ENCODE peak calls at places on chromosome 2, in five cellular contexts. One of them, this sample, is unnamed.

GRCh38 chr2:9498210-9498609 is 23.9 kb downstream of the IAH1 start:
- DNase-seq in right lobe of liver: no peak
- DNase-seq in OCI-LY7: no peak
- DNase-seq in HFFc6: peak; percentile 41
- DNase-seq in natural killer cell: no peak
- DNase-seq in this sample: no peak

GRCh38 chr2:148813603-148814065 is 61.4 kb upstream of the KIF5C start:
- DNase-seq in right lobe of liver: no peak
- DNase-seq in OCI-LY7: peak; percentile 52
- DNase-seq in HFFc6: no peak
- DNase-seq in natural killer cell: no peak
- DNase-seq in this sample: no peak

GRCh38 chr2:12819098-12819465 is 102.3 kb downstream of the TRIB2 start:
- DNase-seq in right lobe of liver: no peak
- DNase-seq in OCI-LY7: no peak
- DNase-seq in HFFc6: peak; percentile 97
- DNase-seq in natural killer cell: no peak
- DNase-seq in this sample: no peak

GRCh38 chr2:69916151-69916550 is 1.2 kb downstream of the MXD1 start:
- DNase-seq in right lobe of liver: no peak
- DNase-seq in OCI-LY7: no peak
- DNase-seq in HFFc6: no peak
- DNase-seq in natural killer cell: no peak
- DNase-seq in this sample: no peak

GRCh38 chr2:219252084-219252483 is 959 bp upstream of the TUBA4B start:
- DNase-seq in right lobe of liver: no peak
- DNase-seq in OCI-LY7: peak; percentile 27
- DNase-seq in HFFc6: no peak
- DNase-seq in natural killer cell: no peak
- DNase-seq in this sample: no peak

GRCh38 chr2:19843992-19844515 is 57.7 kb downstream of the TTC32 start:
- DNase-seq in right lobe of liver: no peak
- DNase-seq in OCI-LY7: no peak
- DNase-seq in HFFc6: no peak
- DNase-seq in natural killer cell: no peak
- DNase-seq in this sample: no peak

GRCh38 chr2:168528016-168528415 is 71.9 kb downstream of the CERS6 start:
- DNase-seq in right lobe of liver: no peak
- DNase-seq in OCI-LY7: no peak
- DNase-seq in HFFc6: no peak
- DNase-seq in natural killer cell: no peak
- DNase-seq in this sample: no peak

GRCh38 chr2:29394311-29394710 is 279.1 kb downstream of the CLIP4 start:
- DNase-seq in right lobe of liver: no peak
- DNase-seq in OCI-LY7: no peak
- DNase-seq in HFFc6: no peak
- DNase-seq in natural killer cell: no peak
- DNase-seq in this sample: no peak

GRCh38 chr2:205727174-205727573 is 44.9 kb downstream of the NRP2 start:
- DNase-seq in right lobe of liver: no peak
- DNase-seq in OCI-LY7: no peak
- DNase-seq in HFFc6: no peak
- DNase-seq in natural killer cell: no peak
- DNase-seq in this sample: no peak

This sample was measured in midbrain.